ENCODE peak calls at places on chromosomes 3 and 15, in eight cellular contexts. R is OCI-LY7, Z is GM12878, K is cardiac muscle cell, I is lower lobe of right lung, E is lung, S is neuronal stem cell, Q is mucosa of descending colon. L is an unnamed sample. For H3K9me3, the result is how much of the 10 kb centered on the place peaks cover.

GRCh38 chr3:9704343-9705322 is 1.0 kb downstream of the CPNE9 start:
- DNase-seq in Q (peak), K (peak), I (peak), E (peak), Z (no peak), R (no peak), S (peak), L (no peak)

GRCh38 chr3:18016366-18016765 is 273.9 kb upstream of the TBC1D5 start:
- DNase-seq in K (no peak), Q (no peak), R (no peak), S (no peak), I (no peak), Z (no peak), E (no peak), L (no peak)

GRCh38 chr3:43106293-43106628 is 382 bp upstream of the POMGNT2 start:
- DNase-seq in Z (no peak), E (no peak), R (no peak), Q (peak), I (no peak), S (no peak), K (no peak), L (no peak)

GRCh38 chr15:61103026-61103425 is 126.1 kb downstream of the RORA start:
- DNase-seq in Z (no peak), I (no peak), K (no peak), Q (no peak), E (no peak), R (no peak), S (no peak), L (no peak)

GRCh38 chr15:33846151-33846550 is 122.1 kb upstream of the CHRM5 start:
- DNase-seq in Q (no peak), I (no peak), E (no peak), Z (no peak), S (no peak), R (no peak), K (no peak), L (no peak)

GRCh38 chr15:91867581-91868026 is 14.1 kb downstream of the SLCO3A1 start:
- DNase-seq in Q (peak), R (no peak), E (peak), Z (no peak), S (no peak), I (peak), K (no peak), L (no peak)

GRCh38 chr15:32636410-32636809 is 5.1 kb upstream of the SCG5 start:
- DNase-seq in R (no peak), Q (no peak), K (no peak), I (no peak), S (no peak), Z (no peak), E (no peak), L (no peak)

GRCh38 chr15:57567909-57568308 is 23.8 kb upstream of the MYZAP start:
- DNase-seq in Q (no peak), S (no peak), R (no peak), Z (no peak), K (no peak), I (no peak), E (no peak), L (no peak)

GRCh38 chr3:40801276-40801675 is 276.5 kb downstream of the ZNF621 start:
- DNase-seq in S (no peak), Z (no peak), Q (no peak), K (no peak), R (no peak), E (no peak), I (no peak), L (no peak)

GRCh38 chr15:45650889-45651525 is 16.2 kb downstream of the SQOR start:
- DNase-seq in E (no peak), Q (no peak), I (no peak), R (no peak), Z (no peak), S (no peak), K (no peak), L (no peak)

GRCh38 chr3:48960841-48961413 is 29.1 kb upstream of the P4HTM start:
- DNase-seq in I (no peak), S (no peak), K (no peak), Q (no peak), Z (peak), R (no peak), E (no peak), L (no peak)

GRCh38 chr3:124101643-124102042 is 109.7 kb upstream of the ROPN1 start:
- DNase-seq in Z (no peak), R (no peak), S (no peak), K (no peak), E (no peak), I (no peak), Q (no peak), L (no peak)

GRCh38 chr3:124092811-124093210 is 100.9 kb upstream of the ROPN1 start:
- DNase-seq in I (no peak), Z (no peak), K (no peak), R (no peak), Q (no peak), S (no peak), E (no peak), L (no peak)

GRCh38 chr3:124094496-124094895 is 102.6 kb upstream of the ROPN1 start:
- DNase-seq in Z (no peak), K (no peak), Q (no peak), E (no peak), I (no peak), S (no peak), R (no peak), L (no peak)

GRCh38 chr3:124097362-124098120 is 105.6 kb upstream of the ROPN1 start:
- DNase-seq in R (no peak), I (no peak), Q (no peak), Z (no peak), K (no peak), S (no peak), E (no peak), L (no peak)
- H3K9me3 ChIP-seq in R (under half), I (under half), Q (under half), Z (under half), K (under half), S (under half), E (under half), L (under half)

GRCh38 chr3:140911822-140912221 is 29.8 kb upstream of the SLC25A36 start:
- DNase-seq in Z (no peak), K (no peak), S (no peak), Q (no peak), E (no peak), R (no peak), I (no peak), L (no peak)

GRCh38 chr3:140906785-140907184 is 34.9 kb upstream of the SLC25A36 start:
- DNase-seq in Z (no peak), R (no peak), I (no peak), S (no peak), E (no peak), Q (no peak), K (no peak), L (no peak)

GRCh38 chr3:140913728-140914127 is 27.9 kb upstream of the SLC25A36 start:
- DNase-seq in S (no peak), I (no peak), Z (no peak), K (no peak), E (no peak), R (no peak), Q (no peak), L (no peak)

GRCh38 chr3:140914384-140914945 is 27.2 kb upstream of the SLC25A36 start:
- DNase-seq in Z (no peak), R (no peak), E (no peak), Q (no peak), K (no peak), S (no peak), I (no peak), L (no peak)

GRCh38 chr3:140910860-140911259 is 30.8 kb upstream of the SLC25A36 start:
- DNase-seq in Z (no peak), K (peak), Q (no peak), S (peak), I (no peak), R (peak), E (no peak), L (no peak)
- H3K4me3 ChIP-seq in Z (no peak), K (peak), Q (no peak), S (peak), I (no peak), R (peak), E (no peak), L (no peak)

GRCh38 chr15:25185791-25186190 is 231.0 kb downstream of the SNRPN start:
- DNase-seq in I (peak), S (no peak), K (no peak), R (no peak), Z (no peak), Q (no peak), E (no peak), L (no peak)

GRCh38 chr15:25183581-25184330 is 229.0 kb downstream of the SNRPN start:
- DNase-seq in Z (no peak), S (no peak), I (peak), E (no peak), K (no peak), Q (no peak), R (no peak), L (no peak)

GRCh38 chr15:25185156-25185710 is 230.4 kb downstream of the SNRPN start:
- DNase-seq in I (peak), Q (no peak), S (no peak), E (no peak), K (no peak), Z (no peak), R (no peak), L (no peak)

GRCh38 chr15:25182736-25183445 is 228.1 kb downstream of the SNRPN start:
- DNase-seq in Z (no peak), I (peak), E (no peak), K (no peak), Q (no peak), S (no peak), R (no peak), L (peak)

GRCh38 chr15:25184356-25185155 is 229.8 kb downstream of the SNRPN start:
- DNase-seq in I (peak), E (no peak), Q (no peak), R (no peak), Z (no peak), S (no peak), K (no peak), L (no peak)
- H3K9me3 ChIP-seq in I (under half), E (half or more), Q (half or more), R (under half), Z (under half), S (under half), K (under half), L (under half)

DNA sequence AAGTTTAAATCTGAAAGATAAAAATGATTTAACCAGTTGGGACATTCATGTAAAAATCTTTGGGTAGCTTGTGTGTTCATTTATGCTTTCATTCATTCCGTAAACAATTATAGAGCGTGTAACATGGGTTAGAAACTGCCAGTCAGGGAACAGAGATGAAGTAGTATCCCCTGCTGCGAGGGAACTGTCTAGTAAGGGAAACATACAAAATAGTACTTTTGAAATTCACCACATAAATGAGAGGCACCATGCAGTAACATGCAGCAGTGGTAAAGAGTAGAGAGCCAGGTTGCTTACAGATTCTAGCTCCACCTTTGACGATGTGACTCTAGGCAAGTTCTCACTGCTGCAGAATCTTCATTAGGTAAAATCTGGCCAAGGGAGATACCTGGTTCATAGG is 921 bp downstream of the DZIP3 start:
- DNase-seq in K (peak), I (no peak), R (peak), Q (no peak), Z (no peak), S (no peak), E (no peak), L (peak)
- H3K4me3 ChIP-seq in K (peak), I (peak), R (peak), Q (no peak), Z (peak), S (peak), E (no peak), L (peak)

GRCh38 chr15:25220834-25221233 is 218.0 kb downstream of the UBE3A start:
- DNase-seq in R (no peak), I (no peak), E (no peak), Q (no peak), Z (no peak), S (no peak), K (no peak), L (no peak)

GRCh38 chr15:25228261-25228660 is 210.6 kb downstream of the UBE3A start:
- DNase-seq in S (no peak), R (no peak), Z (no peak), K (no peak), Q (no peak), E (no peak), I (no peak), L (no peak)

GRCh38 chr15:25226360-25226759 is 212.5 kb downstream of the UBE3A start:
- DNase-seq in K (no peak), Q (no peak), E (no peak), I (no peak), S (no peak), Z (no peak), R (no peak), L (no peak)

GRCh38 chr15:25224396-25224795 is 214.4 kb downstream of the UBE3A start:
- DNase-seq in K (no peak), Z (no peak), S (no peak), I (no peak), R (no peak), E (no peak), Q (no peak), L (no peak)
- H3K9me3 ChIP-seq in K (under half), Z (under half), S (under half), I (under half), R (under half), E (half or more), Q (half or more), L (under half)